ENCODE peak calls at places on chromosomes 13 and 19, in ten cellular contexts. O is adrenal gland, U is neural progenitor cell, N is right cardiac atrium, W is psoas muscle, G is colonic mucosa, C is heart left ventricle, Q is neuronal stem cell, D is left ventricle myocardium inferior, M is caudate nucleus. K is an unnamed sample.

GRCh38 chr19:584240-585001 is 5.3 kb upstream of the HCN2 start:
- DNase-seq in W (peak; percentile 82), G (no peak), Q (peak; percentile 56), C (no peak), M (peak; percentile 50), O (peak; percentile 70), N (peak; percentile 85), D (peak; percentile 56), U (peak; percentile 82), K (no peak)

GRCh38 chr19:46180701-46181385 is 32.8 kb downstream of the IGFL2 start:
- DNase-seq in N (no peak), D (no peak), Q (no peak), C (no peak), O (peak; percentile 50), U (no peak), M (no peak), G (no peak), W (no peak), K (no peak)

GRCh38 chr19:6736917-6737283 is 480 bp downstream of the GPR108 start:
- DNase-seq in W (no peak), U (no peak), N (peak; percentile 53), C (no peak), O (no peak), Q (no peak), G (no peak), D (no peak), M (no peak), K (no peak)

GRCh38 chr13:53142301-53142700 is 113.7 kb downstream of the OLFM4 start:
- DNase-seq in D (no peak), W (no peak), U (no peak), G (no peak), Q (no peak), C (no peak), N (no peak), M (no peak), O (no peak), K (no peak)

GRCh38 chr19:46416077-46416709 is 2.8 kb upstream of the CCDC8 start:
- DNase-seq in O (peak; percentile 97), U (peak; percentile 98), N (peak; percentile 97), M (no peak), C (peak; percentile 89), W (peak; percentile 88), G (peak; percentile 73), D (peak; percentile 89), Q (peak; percentile 95), K (peak; percentile 64)

GRCh38 chr19:45809643-45810159 is 5.4 kb downstream of the RSPH6A start:
- DNase-seq in O (no peak), C (no peak), W (no peak), U (no peak), N (no peak), D (no peak), Q (no peak), M (no peak), G (no peak), K (no peak)

GRCh38 chr13:24217601-24218281 is 57.2 kb downstream of the SPATA13 start:
- DNase-seq in D (no peak), G (peak; percentile 79), Q (no peak), M (no peak), C (no peak), U (no peak), N (peak; percentile 62), W (no peak), O (no peak), K (peak; percentile 93)

GRCh38 chr13:43087960-43088580 is 64.7 kb downstream of the DNAJC15 start:
- DNase-seq in U (no peak), N (no peak), O (no peak), Q (no peak), G (no peak), C (no peak), M (no peak), W (no peak), D (no peak), K (no peak)

GRCh38 chr19:16398530-16399241 is 73.1 kb downstream of the EPS15L1 start:
- DNase-seq in M (no peak), Q (no peak), D (no peak), N (no peak), O (no peak), G (no peak), U (no peak), W (peak; percentile 23), C (no peak), K (no peak)

GRCh38 chr19:52590728-52591127 is 20.6 kb downstream of the ZNF701 start:
- DNase-seq in W (no peak), N (no peak), G (no peak), M (no peak), D (no peak), Q (no peak), O (no peak), C (no peak), U (peak; percentile 22), K (no peak)

GRCh38 chr13:50365683-50366391 is 350.6 kb downstream of the KCNRG start:
- DNase-seq in C (no peak), M (no peak), Q (no peak), W (no peak), D (no peak), G (no peak), U (no peak), O (no peak), N (no peak), K (no peak)

GRCh38 chr13:86758116-86758515 is 913.1 kb upstream of the SLITRK5 start:
- DNase-seq in D (no peak), G (no peak), N (no peak), C (no peak), O (no peak), Q (no peak), U (no peak), W (no peak), M (no peak), K (no peak)

GRCh38 chr19:54035215-54036178 is 28.2 kb downstream of the VSTM1 start:
- DNase-seq in W (no peak), U (peak; percentile 75), D (no peak), N (no peak), O (no peak), Q (peak; percentile 60), G (no peak), C (no peak), M (no peak), K (no peak)

GRCh38 chr19:48815870-48816501 is 5.2 kb upstream of the BCAT2 start:
- DNase-seq in N (no peak), G (no peak), W (no peak), Q (no peak), U (no peak), C (no peak), D (no peak), M (no peak), O (peak; percentile 62), K (no peak)

GRCh38 chr19:15195381-15195964 is 5.3 kb downstream of the NOTCH3 start:
- DNase-seq in D (peak; percentile 39), U (peak; percentile 93), M (no peak), G (peak; percentile 41), C (peak; percentile 64), Q (peak; percentile 78), O (no peak), N (peak; percentile 88), W (peak; percentile 77), K (no peak)

GRCh38 chr19:50720921-50721291 is 1.3 kb upstream of the SHANK1 start:
- DNase-seq in Q (no peak), D (no peak), U (peak; percentile 38), W (no peak), O (no peak), C (no peak), M (no peak), G (no peak), N (peak; percentile 37), K (no peak)

DNA sequence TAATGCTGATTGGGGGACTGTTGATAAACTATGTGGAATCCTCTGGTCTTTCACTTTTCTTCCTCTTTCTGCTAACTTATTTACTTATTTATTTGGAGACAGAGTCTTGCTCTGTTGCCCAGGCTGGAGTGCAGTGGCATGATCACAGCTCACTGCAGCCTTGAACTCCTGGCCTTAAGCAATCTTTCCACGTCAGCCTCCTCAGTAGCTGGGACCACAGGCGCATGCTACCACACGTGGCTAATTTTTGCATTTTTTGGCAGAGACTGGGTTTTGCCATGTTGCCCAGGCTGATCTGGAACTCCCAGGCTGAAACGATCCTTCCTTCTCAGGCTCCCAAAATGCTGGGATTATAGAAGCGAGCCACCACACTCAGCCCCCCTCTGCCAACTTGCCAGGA is 77.5 kb downstream of the ELF1 start:
- DNase-seq in Q (no peak), C (no peak), W (no peak), M (no peak), O (no peak), U (no peak), D (no peak), G (no peak), N (no peak), K (no peak)
- H3K27ac ChIP-seq in Q (no peak overlapping the region), C (no peak overlapping the region), W (no peak overlapping the region), M (no peak overlapping the region), O (no peak overlapping the region), U (no peak overlapping the region), D (peak overlapping the region; percentile 51), G (no peak overlapping the region), N (no peak overlapping the region), K (no peak overlapping the region)

GRCh38 chr19:3683405-3683865 is 16.8 kb downstream of the PIP5K1C start:
- DNase-seq in U (peak; percentile 26), D (peak; percentile 55), G (no peak), M (no peak), C (peak; percentile 65), O (no peak), Q (no peak), N (peak; percentile 81), W (no peak), K (no peak)
- H3K27ac ChIP-seq in U (no peak overlapping the region), D (peak overlapping the region; percentile 81), G (no peak overlapping the region), M (peak overlapping the region; percentile 74), C (peak overlapping the region; percentile 76), O (no peak overlapping the region), Q (no peak overlapping the region), N (peak overlapping the region; percentile 51), W (peak overlapping the region; percentile 19), K (no peak overlapping the region)

DNA sequence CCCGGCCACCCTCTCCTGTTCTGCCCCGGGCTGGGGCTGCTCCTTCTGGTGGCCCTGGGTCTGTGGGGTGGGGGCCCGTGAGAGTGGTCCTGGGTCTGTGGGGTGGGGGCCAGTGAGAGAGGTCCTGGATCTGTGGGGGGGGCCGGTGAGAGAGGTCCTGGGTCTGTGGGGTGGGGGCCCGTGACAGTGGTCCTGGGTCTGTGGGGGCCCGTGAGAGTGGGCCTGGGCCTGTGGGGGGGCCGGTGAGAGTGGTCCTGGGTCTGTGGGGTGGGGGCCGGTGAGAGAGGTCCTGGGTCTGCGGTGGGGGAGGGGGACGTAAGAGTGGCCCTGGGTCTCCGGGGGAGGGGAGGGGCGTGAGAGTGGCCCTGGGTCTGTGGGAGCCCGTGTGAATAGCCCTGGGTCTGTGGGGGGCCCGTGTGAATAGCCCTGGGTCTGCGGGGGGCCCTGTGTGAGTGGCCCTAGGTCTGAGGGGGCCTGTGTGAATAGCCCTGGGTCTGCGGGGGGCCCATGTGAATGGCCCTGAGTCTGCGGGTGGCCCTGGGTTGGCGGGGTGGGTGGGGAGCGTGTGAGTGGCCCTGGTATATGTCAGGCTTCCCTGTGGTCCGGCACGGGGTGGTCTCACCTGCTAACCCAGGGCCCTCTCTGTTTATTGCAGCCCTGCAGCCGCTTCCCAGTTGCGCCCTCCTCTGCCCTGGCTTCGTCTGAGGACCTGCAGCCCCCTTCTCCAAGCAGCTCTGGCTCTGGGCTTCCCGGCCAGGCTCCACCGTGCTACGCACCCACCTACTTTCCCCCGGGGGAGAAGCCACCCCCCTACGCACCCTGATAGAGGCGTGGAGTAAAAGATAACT is 52.3 kb downstream of the TMEM255B start:
- DNase-seq in M (no peak), O (no peak), C (no peak), N (peak; percentile 53), Q (no peak), G (no peak), D (no peak), W (no peak), U (no peak), K (no peak)
- H3K27ac ChIP-seq in M (no peak overlapping the region), O (no peak overlapping the region), C (no peak overlapping the region), N (no peak overlapping the region), Q (no peak overlapping the region), G (no peak overlapping the region), D (no peak overlapping the region), W (no peak overlapping the region), U (no peak overlapping the region), K (no peak overlapping the region)

GRCh38 chr19:2081873-2082810 is 14.0 kb downstream of the MOB3A start:
- DNase-seq in M (no peak), O (no peak), G (no peak), W (peak; percentile 62), D (no peak), U (no peak), C (no peak), N (no peak), Q (no peak), K (no peak)
- H3K27ac ChIP-seq in M (no peak overlapping the region), O (no peak overlapping the region), G (peak overlapping the region; percentile 82), W (peak overlapping the region; percentile 23), D (peak overlapping the region; percentile 27), U (no peak overlapping the region), C (no peak overlapping the region), N (no peak overlapping the region), Q (no peak overlapping the region), K (peak overlapping the region; percentile 73)